ENCODE peak calls at places on chromosomes 1 and 21, in six cellular contexts. E, W, F, V, R and O are unnamed samples.

GRCh38 chr1:26049531-26050254 is 3.8 kb upstream of the SLC30A2 start:
- DNase-seq in E (no peak), W (no peak), F (peak), V (no peak), R (no peak), O (no peak)

GRCh38 chr21:44082648-44083436 is 24.4 kb upstream of the PWP2 start:
- DNase-seq in E (no peak), W (peak), F (peak), V (no peak), R (no peak), O (peak)

GRCh38 chr1:4741876-4742423 is 87.5 kb downstream of the AJAP1 start:
- DNase-seq in E (no peak), W (no peak), F (no peak), V (no peak), R (no peak), O (no peak)

GRCh38 chr1:196387766-196388165 is 220.5 kb downstream of the KCNT2 start:
- DNase-seq in E (no peak), W (no peak), F (no peak), V (no peak), R (no peak), O (no peak)

GRCh38 chr1:184972281-184973055 is 1.8 kb downstream of the NIBAN1 start:
- DNase-seq in E (no peak), W (no peak), F (no peak), V (no peak), R (no peak), O (no peak)

GRCh38 chr21:37877171-37877570 is 39.1 kb downstream of the KCNJ6 start:
- DNase-seq in E (no peak), W (no peak), F (no peak), V (no peak), R (no peak), O (no peak)

GRCh38 chr1:224759570-224760562 is 143.7 kb downstream of the CNIH3 start:
- DNase-seq in E (no peak), W (no peak), F (no peak), V (no peak), R (no peak), O (no peak)

GRCh38 chr1:21568006-21568746 is 59.0 kb downstream of the ALPL start:
- DNase-seq in E (no peak), W (peak), F (no peak), V (no peak), R (no peak), O (no peak)

GRCh38 chr21:15241997-15242767 is 177.4 kb upstream of the NRIP1 start:
- DNase-seq in E (no peak), W (no peak), F (no peak), V (no peak), R (no peak), O (no peak)

GRCh38 chr1:157490337-157491165 is 61.8 kb downstream of the FCRL5 start:
- DNase-seq in E (peak), W (peak), F (peak), V (peak), R (peak), O (peak)

GRCh38 chr1:20590313-20590777 is 1.4 kb downstream of the CDA start:
- DNase-seq in E (no peak), W (no peak), F (peak), V (no peak), R (no peak), O (no peak)

GRCh38 chr21:23542097-23542496 is 2065.2 kb downstream of the MRPL39 start:
- DNase-seq in E (no peak), W (no peak), F (no peak), V (no peak), R (no peak), O (no peak)

GRCh38 chr1:6440198-6441126 is 15.9 kb downstream of the ESPN start:
- DNase-seq in E (peak), W (peak), F (peak), V (peak), R (peak), O (peak)

GRCh38 chr1:94543893-94544635 is 2.5 kb upstream of the F3 start:
- DNase-seq in E (no peak), W (no peak), F (no peak), V (no peak), R (no peak), O (no peak)

GRCh38 chr1:94543003-94543402 is 1.4 kb upstream of the F3 start:
- DNase-seq in E (no peak), W (no peak), F (no peak), V (no peak), R (no peak), O (no peak)

GRCh38 chr1:94542088-94542671 is 621 bp upstream of the F3 start:
- DNase-seq in E (no peak), W (no peak), F (peak), V (no peak), R (peak), O (no peak)

GRCh38 chr1:94541175-94542087 is at the start of gene F3:
- DNase-seq in E (peak), W (peak), F (peak), V (peak), R (peak), O (peak)

DNA sequence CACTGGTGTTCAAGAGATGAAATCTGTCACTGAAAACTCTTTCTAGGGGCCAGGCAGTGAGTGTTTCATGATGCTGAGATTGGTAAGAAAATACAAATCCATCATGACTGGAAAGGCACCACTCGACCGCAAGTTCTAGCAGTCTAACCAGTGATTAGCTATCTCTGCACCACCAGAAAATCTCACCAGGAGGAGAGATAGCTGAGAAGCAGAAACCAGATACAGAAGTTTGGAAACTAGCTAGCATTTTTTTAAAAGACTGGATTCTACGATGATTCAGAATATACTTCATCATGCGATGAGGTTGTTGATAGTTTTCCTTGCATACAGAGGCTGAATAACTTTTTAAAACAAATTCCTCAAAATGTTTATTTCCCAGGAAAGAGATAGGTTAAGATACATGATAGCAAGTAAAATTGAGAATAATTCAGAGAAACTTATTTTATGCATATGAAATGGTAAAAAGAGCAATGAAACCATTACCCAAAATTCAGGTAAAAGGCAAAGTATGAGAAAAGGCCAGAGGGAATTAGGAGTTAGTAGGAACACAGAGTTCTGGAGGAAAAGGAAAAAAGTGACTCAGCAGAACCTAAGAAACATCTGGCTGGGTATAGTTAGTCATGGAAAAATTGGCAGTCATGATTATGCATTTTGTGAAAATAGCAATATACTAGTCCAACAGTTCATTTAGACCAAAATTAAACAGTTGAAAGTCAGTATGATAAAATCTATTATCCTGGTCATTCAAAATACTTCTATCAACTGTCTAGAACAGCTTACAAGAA is 3.3 kb upstream of the F3 start:
- DNase-seq in E (no peak), W (no peak), F (no peak), V (no peak), R (no peak), O (no peak)
- TF ChIP-seq CTCF in E (no peak), W (no peak), F (no peak), V (no peak), R (no peak), O (no peak)

GRCh38 chr1:109350182-109350581 is 43.4 kb upstream of the MYBPHL start:
- DNase-seq in E (no peak), W (no peak), F (no peak), V (no peak), R (no peak), O (no peak)
- TF ChIP-seq CTCF in E (no peak), W (no peak), F (no peak), V (no peak), R (no peak), O (no peak)

GRCh38 chr1:101653482-101653946 is 343.2 kb downstream of the OLFM3 start:
- DNase-seq in E (no peak), W (no peak), F (no peak), V (no peak), R (no peak), O (no peak)
- TF ChIP-seq CTCF in E (no peak), W (peak), F (no peak), V (peak), R (no peak), O (no peak)

GRCh38 chr1:154937988-154938386 is 1.5 kb upstream of the PMVK start:
- DNase-seq in E (no peak), W (no peak), F (no peak), V (no peak), R (no peak), O (no peak)

GRCh38 chr1:154935749-154936415 is 637 bp downstream of the PMVK start:
- DNase-seq in E (no peak), W (no peak), F (no peak), V (no peak), R (peak), O (no peak)

GRCh38 chr1:154937051-154937987 is 800 bp upstream of the PMVK start:
- DNase-seq in E (peak), W (peak), F (peak), V (peak), R (peak), O (peak)

GRCh38 chr1:154934358-154934948 is 2.1 kb downstream of the PMVK start:
- DNase-seq in E (no peak), W (no peak), F (no peak), V (no peak), R (no peak), O (no peak)

GRCh38 chr1:154936416-154937050 is at the start of gene PMVK:
- DNase-seq in E (peak), W (peak), F (peak), V (peak), R (peak), O (peak)
- TF ChIP-seq CTCF in E (no peak), W (peak), F (no peak), V (peak), R (no peak), O (no peak)

GRCh38 chr1:49995734-49996133 is 28.0 kb downstream of the AGBL4 start:
- DNase-seq in E (no peak), W (no peak), F (no peak), V (no peak), R (no peak), O (no peak)
- TF ChIP-seq CTCF in E (no peak), W (no peak), F (no peak), V (no peak), R (no peak), O (no peak)

DNA sequence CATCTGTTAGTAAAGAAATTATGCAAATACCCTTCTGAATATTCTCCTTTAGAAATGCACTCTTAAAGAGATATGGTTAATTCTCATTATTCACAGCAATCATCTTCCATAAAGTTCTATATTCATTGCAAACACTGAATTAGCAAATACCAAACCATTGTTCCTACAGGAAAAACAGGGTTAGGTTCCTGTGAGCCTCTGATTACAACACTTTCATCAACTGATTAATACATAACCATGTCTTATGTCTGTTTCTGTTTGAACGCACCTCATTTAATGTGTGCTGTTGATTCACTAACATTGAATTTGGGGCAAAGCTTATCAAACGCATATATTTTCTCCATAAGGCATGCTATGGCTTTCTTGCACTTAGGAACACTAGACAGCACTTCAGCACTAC is 16.8 kb downstream of the SLC25A24 start:
- DNase-seq in E (no peak), W (no peak), F (no peak), V (no peak), R (no peak), O (no peak)
- TF ChIP-seq CTCF in E (no peak), W (no peak), F (no peak), V (no peak), R (no peak), O (no peak)

DNA sequence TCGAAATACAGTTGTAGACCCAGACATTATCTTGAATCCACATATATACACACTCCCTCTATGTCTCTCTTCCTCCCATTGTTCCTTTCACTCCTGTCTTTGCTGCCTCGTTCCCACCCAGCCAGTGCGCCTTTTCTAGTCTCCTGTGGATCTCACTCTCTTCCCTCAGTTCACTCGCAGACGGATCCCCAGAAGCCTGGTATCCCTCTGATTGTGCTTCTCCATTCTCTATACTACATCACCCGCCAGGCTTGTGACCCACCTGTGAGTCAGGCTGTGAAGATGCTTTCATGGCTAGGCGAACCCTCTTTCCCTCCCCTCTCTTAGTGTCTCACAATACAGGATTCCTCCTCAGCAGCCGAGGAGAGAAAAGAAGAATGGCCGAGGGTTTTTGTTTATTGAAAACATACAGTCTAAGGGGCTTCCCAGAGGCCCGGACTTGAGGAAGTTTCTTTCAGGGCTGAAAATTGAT is 1.5 kb downstream of the HCN3 start:
- DNase-seq in E (no peak), W (no peak), F (no peak), V (no peak), R (no peak), O (no peak)
- TF ChIP-seq CTCF in E (peak), W (no peak), F (no peak), V (peak), R (no peak), O (no peak)

GRCh38 chr1:43008106-43008424 is 49.4 kb upstream of the SLC2A1 start:
- DNase-seq in E (no peak), W (no peak), F (no peak), V (no peak), R (no peak), O (no peak)
- TF ChIP-seq CTCF in E (no peak), W (no peak), F (no peak), V (peak), R (no peak), O (no peak)

DNA sequence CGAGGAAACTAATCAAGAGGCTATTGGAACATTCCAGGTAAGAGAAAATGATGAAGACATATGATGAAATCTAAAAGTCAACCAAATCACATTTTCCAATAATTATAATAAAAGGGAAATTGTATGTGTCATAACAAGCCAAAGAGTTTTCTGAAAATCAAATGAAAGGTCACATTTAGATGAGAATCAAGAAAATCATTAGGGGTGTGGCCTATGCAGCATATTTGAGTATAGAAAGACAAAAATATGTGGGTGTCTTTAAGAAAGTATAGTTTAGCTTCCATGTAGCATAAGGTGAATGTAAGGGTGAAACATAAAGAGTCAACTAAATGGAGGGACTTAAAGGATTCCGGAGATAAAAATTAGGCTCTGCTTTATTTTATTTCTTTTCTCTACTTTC is 9.2 kb upstream of the RNPC3 start:
- DNase-seq in E (no peak), W (no peak), F (no peak), V (no peak), R (no peak), O (no peak)
- TF ChIP-seq CTCF in E (no peak), W (no peak), F (no peak), V (no peak), R (no peak), O (no peak)

GRCh38 chr1:240491796-240492195 is 120.2 kb downstream of the GREM2 start:
- DNase-seq in E (no peak), W (no peak), F (no peak), V (no peak), R (no peak), O (no peak)

GRCh38 chr1:240491156-240491555 is 120.8 kb downstream of the GREM2 start:
- DNase-seq in E (no peak), W (peak), F (no peak), V (no peak), R (no peak), O (no peak)

GRCh38 chr1:240495652-240496051 is 116.3 kb downstream of the GREM2 start:
- DNase-seq in E (no peak), W (no peak), F (no peak), V (no peak), R (no peak), O (no peak)

GRCh38 chr1:240496356-240496755 is 115.6 kb downstream of the GREM2 start:
- DNase-seq in E (no peak), W (no peak), F (no peak), V (no peak), R (no peak), O (no peak)

DNA sequence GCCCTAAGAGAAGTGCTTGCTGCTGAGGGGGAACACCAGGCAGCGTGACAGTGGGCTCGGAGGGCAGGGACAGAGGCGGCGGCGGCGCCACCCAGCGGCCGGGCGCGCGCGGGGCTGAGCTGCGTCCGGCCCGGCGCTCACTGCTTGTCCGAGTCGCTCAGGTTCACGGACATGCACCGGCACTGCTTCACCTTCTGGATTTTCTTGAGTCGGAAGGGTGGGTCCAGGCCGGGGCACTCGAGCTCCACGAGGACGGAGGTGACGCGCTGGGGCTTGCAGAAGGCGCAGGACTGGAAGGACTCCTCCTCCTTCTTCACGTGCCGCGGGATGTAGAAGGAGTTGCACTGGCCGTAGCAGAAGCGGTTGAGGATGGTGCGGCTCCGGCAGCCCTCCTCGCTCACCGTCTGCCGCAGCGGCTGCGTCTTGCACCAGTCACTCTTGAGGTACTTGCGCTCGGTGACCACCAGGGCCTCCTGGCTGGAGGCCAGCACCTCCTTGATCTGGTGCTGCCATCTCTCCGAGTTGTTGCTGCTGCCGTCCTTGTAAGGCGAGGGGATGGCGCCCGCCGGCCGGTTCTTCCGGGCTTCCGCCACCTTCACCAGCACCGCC is 119.0 kb downstream of the GREM2 start:
- DNase-seq in E (no peak), W (peak), F (no peak), V (peak), R (peak), O (peak)
- TF ChIP-seq CTCF in E (no peak), W (peak), F (no peak), V (peak), R (no peak), O (no peak)